ENCODE peak calls at places on chromosomes 16 and 17, in ten cellular contexts. C is tibial nerve, Q is lower leg skin, W is IMR-90, X is body of pancreas, S is NB4, V is spleen, G is transverse colon, U is ovary, J is uterus. Y is an unnamed sample.

GRCh38 chr17:28529012-28529400 is 22.9 kb downstream of the FOXN1 start:
- DNase-seq in U (no peak), C (no peak), V (no peak), S (no peak), G (no peak), Q (no peak), X (no peak), W (no peak), J (no peak), Y (no peak)

GRCh38 chr16:57038151-57038550 is 48.8 kb downstream of the NLRC5 start:
- DNase-seq in X (no peak), C (no peak), G (no peak), S (no peak), V (no peak), U (no peak), Q (no peak), W (peak; percentile 63), J (no peak), Y (no peak)

GRCh38 chr16:35798885-35799426 is 2339.5 kb downstream of the TP53TG3F start:
- DNase-seq in W (no peak), U (no peak), C (no peak), X (no peak), V (no peak), J (no peak), Q (no peak), S (no peak), G (no peak), Y (no peak)

GRCh38 chr16:85989863-85990643 is 91.1 kb downstream of the IRF8 start:
- DNase-seq in G (no peak), C (no peak), Q (no peak), U (no peak), S (no peak), X (no peak), V (no peak), W (no peak), J (no peak), Y (no peak)

GRCh38 chr17:63498621-63499195 is 21.8 kb downstream of the ACE start:
- DNase-seq in Q (no peak), C (no peak), U (no peak), X (no peak), J (no peak), W (peak; percentile 92), V (no peak), S (no peak), G (no peak), Y (no peak)

GRCh38 chr17:1153795-1154546 is 25.8 kb downstream of the ABR start:
- DNase-seq in W (peak; percentile 67), U (peak; percentile 92), S (peak; percentile 52), V (no peak), G (peak; percentile 15), C (peak; percentile 22), J (peak; percentile 90), X (peak; percentile 47), Q (no peak), Y (no peak)

GRCh38 chr16:31427441-31428276 is 501 bp downstream of the COX6A2 start:
- DNase-seq in S (no peak), C (peak; percentile 15), U (peak; percentile 84), V (peak; percentile 90), W (no peak), X (peak; percentile 66), J (peak; percentile 56), Q (peak; percentile 25), G (peak; percentile 45), Y (no peak)

GRCh38 chr16:17723735-17724134 is 253.0 kb upstream of the XYLT1 start:
- DNase-seq in Q (no peak), U (no peak), X (no peak), V (no peak), C (no peak), J (no peak), S (no peak), G (no peak), W (peak; percentile 72), Y (no peak)

GRCh38 chr17:64658931-64659330 is 3.2 kb downstream of the SMURF2 start:
- DNase-seq in Q (no peak), J (no peak), U (no peak), V (no peak), S (peak; percentile 18), X (no peak), C (no peak), G (no peak), W (peak; percentile 90), Y (no peak)

GRCh38 chr17:6070280-6070894 is at the start of gene WSCD1:
- DNase-seq in J (no peak), W (no peak), V (no peak), G (peak; percentile 54), X (peak; percentile 43), C (no peak), S (no peak), U (no peak), Q (no peak), Y (no peak)

GRCh38 chr17:70171159-70171558 is 1.8 kb downstream of the KCNJ2 start:
- DNase-seq in Q (no peak), J (no peak), V (no peak), S (no peak), U (no peak), W (no peak), X (no peak), G (no peak), C (no peak), Y (no peak)

GRCh38 chr16:31181102-31181830 is 1.3 kb downstream of the FUS start:
- DNase-seq in J (peak; percentile 43), S (peak; percentile 62), X (no peak), C (no peak), Q (peak; percentile 48), G (peak; percentile 38), W (peak; percentile 44), U (peak; percentile 59), V (peak; percentile 83), Y (no peak)

GRCh38 chr16:72992142-72992601 is 55.8 kb downstream of the ZFHX3 start:
- DNase-seq in U (no peak), W (no peak), J (no peak), C (no peak), S (peak; percentile 67), G (no peak), Q (no peak), X (no peak), V (no peak), Y (no peak)

DNA sequence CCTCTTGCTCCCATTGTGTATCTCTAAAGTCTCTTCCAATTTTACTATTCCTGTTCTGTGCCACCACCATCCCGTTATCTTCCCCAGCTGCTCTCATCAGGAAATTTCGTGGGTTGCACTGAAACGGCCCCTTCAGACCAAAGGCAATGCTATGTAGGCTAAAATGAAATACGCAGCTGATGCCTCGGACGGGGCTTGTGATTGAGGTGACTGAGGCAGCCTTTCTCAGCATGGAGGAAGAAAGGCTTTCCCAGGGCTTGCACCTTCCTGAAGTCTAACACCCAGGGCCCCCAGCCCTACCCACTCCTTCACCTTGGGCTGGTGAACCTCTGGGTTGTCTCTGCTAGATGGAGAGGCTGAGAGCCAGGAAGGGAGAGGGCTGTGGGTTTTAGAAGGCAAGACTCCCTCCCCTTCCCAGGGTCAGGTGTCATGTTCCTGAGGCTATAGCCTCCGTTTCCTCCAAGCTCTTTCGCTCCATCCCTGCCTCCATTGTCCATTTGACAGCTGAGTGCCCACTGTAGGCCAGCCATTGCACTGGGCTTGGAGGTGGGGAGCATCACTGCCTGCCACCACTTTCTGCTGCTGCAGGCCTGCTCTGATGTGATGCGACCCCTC is 7.8 kb downstream of the CCDC200 start:
- DNase-seq in W (no peak), S (no peak), C (no peak), J (no peak), G (no peak), U (no peak), V (peak; percentile 38), Q (no peak), X (no peak), Y (no peak)
- TF ChIP-seq POLR2A in W (no peak), S (no peak), C (no peak), J (no peak), G (no peak), U (no peak), V (no peak), Q (no peak), X (no peak), Y (no peak)

GRCh38 chr17:80264048-80264792 is 3.6 kb downstream of the RNF213 start:
- DNase-seq in S (peak; percentile 60), J (no peak), Q (no peak), W (no peak), V (peak; percentile 92), G (peak; percentile 55), U (no peak), X (no peak), C (no peak), Y (no peak)

GRCh38 chr17:80264793-80265075 is 4.1 kb downstream of the RNF213 start:
- DNase-seq in C (no peak), J (no peak), X (no peak), G (no peak), U (no peak), V (no peak), Q (no peak), S (no peak), W (no peak), Y (no peak)

GRCh38 chr17:80262775-80263244 is 2.2 kb downstream of the RNF213 start:
- DNase-seq in U (peak; percentile 48), Q (no peak), X (no peak), G (no peak), V (no peak), S (no peak), W (no peak), J (no peak), C (no peak), Y (no peak)

GRCh38 chr17:80262291-80262690 is 1.6 kb downstream of the RNF213 start:
- DNase-seq in C (no peak), X (no peak), Q (no peak), J (no peak), W (no peak), G (no peak), V (no peak), S (no peak), U (no peak), Y (no peak)

GRCh38 chr17:80263253-80264047 is 2.8 kb downstream of the RNF213 start:
- DNase-seq in S (peak; percentile 32), C (peak; percentile 92), X (peak; percentile 90), W (peak; percentile 89), U (peak; percentile 84), Q (peak; percentile 89), J (peak; percentile 90), V (peak; percentile 94), G (peak; percentile 94), Y (peak; percentile 80)
- TF ChIP-seq POLR2A in S (no peak), C (no peak), X (peak; percentile 87), W (peak; percentile 44), U (no peak), Q (no peak), J (no peak), V (no peak), G (peak; percentile 57), Y (peak; percentile 97)

GRCh38 chr16:81499576-81500380 is 55.2 kb downstream of the CMIP start:
- DNase-seq in X (no peak), U (no peak), J (no peak), Q (no peak), V (peak; percentile 60), G (no peak), C (no peak), W (no peak), S (no peak), Y (no peak)
- TF ChIP-seq POLR2A in X (no peak), U (no peak), J (no peak), Q (no peak), V (no peak), G (no peak), C (no peak), W (no peak), S (no peak), Y (no peak)

DNA sequence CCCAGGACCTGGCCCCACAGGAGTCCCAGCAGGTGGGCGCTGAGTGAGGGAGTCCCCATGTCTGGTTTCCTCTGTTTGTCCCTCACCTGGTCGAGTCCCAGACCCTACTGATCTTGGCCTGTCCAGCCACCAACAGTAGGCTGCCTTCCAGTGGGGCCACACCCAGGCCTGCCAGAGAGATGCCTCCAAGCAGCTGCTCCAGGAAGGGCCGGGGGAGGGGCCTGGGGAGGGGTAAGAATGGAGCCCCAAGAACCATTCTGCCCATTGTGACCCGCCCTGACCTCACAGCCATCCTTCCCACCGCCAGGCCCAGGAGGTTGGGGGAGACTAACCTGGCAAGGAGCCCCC is 736 bp downstream of the SPATA20 start:
- DNase-seq in S (no peak), G (peak; percentile 69), Q (no peak), C (no peak), U (peak; percentile 60), W (no peak), J (no peak), V (no peak), X (no peak), Y (no peak)
- TF ChIP-seq POLR2A in S (no peak), G (no peak), Q (no peak), C (no peak), U (no peak), W (no peak), J (no peak), V (no peak), X (no peak), Y (no peak)

Y was measured in GM12891.